ENCODE peak calls at places on chromosomes 2 and 18, in five cellular contexts. D, G, M, X and O are unnamed samples.

GRCh38 chr2:229342376-229342775 is 71.3 kb upstream of the PID1 start:
- DNase-seq in D (no peak), G (no peak), M (peak; percentile 16), X (peak; percentile 51), O (no peak)

GRCh38 chr2:236918513-236918912 is 167.2 kb upstream of the COPS8 start:
- DNase-seq in D (no peak), G (no peak), M (no peak), X (no peak), O (no peak)

GRCh38 chr2:212337036-212337435 is 201.6 kb downstream of the ERBB4 start:
- DNase-seq in D (no peak), G (peak; percentile 2), M (no peak), X (no peak), O (no peak)

GRCh38 chr2:233450854-233451575 is 96.7 kb downstream of the DGKD start:
- DNase-seq in D (no peak), G (no peak), M (no peak), X (no peak), O (no peak)

GRCh38 chr18:6004683-6005082 is 109.4 kb upstream of the TMEM200C start:
- DNase-seq in D (no peak), G (no peak), M (no peak), X (no peak), O (no peak)

GRCh38 chr2:63059434-63060078 is 8.9 kb downstream of the OTX1 start:
- DNase-seq in D (no peak), G (no peak), M (no peak), X (no peak), O (no peak)

GRCh38 chr2:231212329-231212845 is 14.0 kb downstream of the ARMC9 start:
- DNase-seq in D (no peak), G (no peak), M (no peak), X (peak; percentile 28), O (no peak)

GRCh38 chr2:128442053-128442751 is 123.5 kb upstream of the HS6ST1 start:
- DNase-seq in D (no peak), G (no peak), M (no peak), X (no peak), O (no peak)

GRCh38 chr2:9558948-9559381 is 3.3 kb upstream of the ADAM17 start:
- DNase-seq in D (peak; percentile 84), G (peak; percentile 66), M (peak; percentile 36), X (peak; percentile 91), O (no peak)

GRCh38 chr18:37362158-37362890 is 203.3 kb downstream of the CELF4 start:
- DNase-seq in D (no peak), G (no peak), M (no peak), X (no peak), O (no peak)

GRCh38 chr2:241033346-241033987 is 35.0 kb downstream of the SNED1 start:
- DNase-seq in D (no peak), G (no peak), M (no peak), X (no peak), O (no peak)